ENCODE peak calls at places on chromosomes 16 and 17, in nine cellular contexts. One of them, this sample, is unnamed.
A peak's percentile ranks its signal among the peaks of the same experiment; 100 is the strongest.

GRCh38 chr16:16073884-16074781 is 124.7 kb downstream of the ABCC1 start:
- DNase-seq in tibial artery: no peak
- DNase-seq in lower lobe of right lung: peak; percentile 73
- DNase-seq in stomach: peak; percentile 34
- DNase-seq in upper lobe of right lung: peak; percentile 77
- DNase-seq in A673: no peak
- DNase-seq in ascending aorta: no peak
- DNase-seq in aorta: no peak
- DNase-seq in CD4-positive, CD25-positive, alpha-beta regulatory T cell: no peak
- DNase-seq in this sample: no peak

GRCh38 chr16:29925173-29925804 is 737 bp downstream of the KCTD13 start:
- DNase-seq in tibial artery: peak; percentile 17
- DNase-seq in lower lobe of right lung: no peak
- DNase-seq in stomach: no peak
- DNase-seq in upper lobe of right lung: peak; percentile 41
- DNase-seq in A673: no peak
- DNase-seq in ascending aorta: no peak
- DNase-seq in aorta: peak; percentile 2
- DNase-seq in CD4-positive, CD25-positive, alpha-beta regulatory T cell: no peak
- DNase-seq in this sample: no peak

GRCh38 chr17:17545031-17545820 is 46.3 kb downstream of the PEMT start:
- DNase-seq in tibial artery: peak; percentile 79
- DNase-seq in lower lobe of right lung: no peak
- DNase-seq in stomach: no peak
- DNase-seq in upper lobe of right lung: no peak
- DNase-seq in A673: no peak
- DNase-seq in ascending aorta: no peak
- DNase-seq in aorta: no peak
- DNase-seq in CD4-positive, CD25-positive, alpha-beta regulatory T cell: no peak
- DNase-seq in this sample: no peak

GRCh38 chr17:339193-340061 is 13.2 kb downstream of the RPH3AL start:
- DNase-seq in tibial artery: no peak
- DNase-seq in lower lobe of right lung: no peak
- DNase-seq in stomach: peak; percentile 59
- DNase-seq in upper lobe of right lung: peak; percentile 71
- DNase-seq in A673: no peak
- DNase-seq in ascending aorta: no peak
- DNase-seq in aorta: peak; percentile 68
- DNase-seq in CD4-positive, CD25-positive, alpha-beta regulatory T cell: no peak
- DNase-seq in this sample: no peak

GRCh38 chr16:84315422-84315821 is 20.7 kb downstream of the WFDC1 start:
- DNase-seq in tibial artery: no peak
- DNase-seq in lower lobe of right lung: no peak
- DNase-seq in stomach: no peak
- DNase-seq in upper lobe of right lung: peak; percentile 13
- DNase-seq in A673: no peak
- DNase-seq in ascending aorta: no peak
- DNase-seq in aorta: peak; percentile 47
- DNase-seq in CD4-positive, CD25-positive, alpha-beta regulatory T cell: no peak
- DNase-seq in this sample: no peak

GRCh38 chr16:71883193-71883848 is 661 bp downstream of the ZNF821 start:
- DNase-seq in tibial artery: no peak
- DNase-seq in lower lobe of right lung: peak; percentile 50
- DNase-seq in stomach: no peak
- DNase-seq in upper lobe of right lung: peak; percentile 75
- DNase-seq in A673: peak; percentile 55
- DNase-seq in ascending aorta: no peak
- DNase-seq in aorta: peak; percentile 85
- DNase-seq in CD4-positive, CD25-positive, alpha-beta regulatory T cell: peak; percentile 34
- DNase-seq in this sample: peak; percentile 46

GRCh38 chr16:77288222-77288621 is 89.0 kb downstream of the SYCE1L start:
- DNase-seq in tibial artery: no peak
- DNase-seq in lower lobe of right lung: no peak
- DNase-seq in stomach: no peak
- DNase-seq in upper lobe of right lung: no peak
- DNase-seq in A673: no peak
- DNase-seq in ascending aorta: no peak
- DNase-seq in aorta: no peak
- DNase-seq in CD4-positive, CD25-positive, alpha-beta regulatory T cell: no peak
- DNase-seq in this sample: no peak

GRCh38 chr17:74833501-74834361 is 26.0 kb downstream of the GRIN2C start:
- DNase-seq in tibial artery: peak; percentile 71
- DNase-seq in lower lobe of right lung: peak; percentile 63
- DNase-seq in stomach: no peak
- DNase-seq in upper lobe of right lung: no peak
- DNase-seq in A673: no peak
- DNase-seq in ascending aorta: no peak
- DNase-seq in aorta: no peak
- DNase-seq in CD4-positive, CD25-positive, alpha-beta regulatory T cell: no peak
- DNase-seq in this sample: no peak

GRCh38 chr17:7404737-7405412 is 978 bp upstream of the TMEM256 start:
- DNase-seq in tibial artery: peak; percentile 84
- DNase-seq in lower lobe of right lung: peak; percentile 72
- DNase-seq in stomach: peak; percentile 60
- DNase-seq in upper lobe of right lung: peak; percentile 82
- DNase-seq in A673: peak; percentile 48
- DNase-seq in ascending aorta: no peak
- DNase-seq in aorta: peak; percentile 89
- DNase-seq in CD4-positive, CD25-positive, alpha-beta regulatory T cell: no peak
- DNase-seq in this sample: peak; percentile 61

GRCh38 chr17:78929908-78930775 is 5.0 kb upstream of the TIMP2 start:
- DNase-seq in tibial artery: no peak
- DNase-seq in lower lobe of right lung: no peak
- DNase-seq in stomach: no peak
- DNase-seq in upper lobe of right lung: no peak
- DNase-seq in A673: no peak
- DNase-seq in ascending aorta: no peak
- DNase-seq in aorta: no peak
- DNase-seq in CD4-positive, CD25-positive, alpha-beta regulatory T cell: no peak
- DNase-seq in this sample: no peak

GRCh38 chr17:77923776-77924513 is 34.6 kb upstream of the TNRC6C start:
- DNase-seq in tibial artery: peak; percentile 19
- DNase-seq in lower lobe of right lung: no peak
- DNase-seq in stomach: no peak
- DNase-seq in upper lobe of right lung: no peak
- DNase-seq in A673: no peak
- DNase-seq in ascending aorta: no peak
- DNase-seq in aorta: no peak
- DNase-seq in CD4-positive, CD25-positive, alpha-beta regulatory T cell: no peak
- DNase-seq in this sample: no peak

GRCh38 chr16:1960665-1961630 is 1.6 kb downstream of the NDUFB10 start:
- DNase-seq in tibial artery: no peak
- DNase-seq in lower lobe of right lung: peak; percentile 39
- DNase-seq in stomach: no peak
- DNase-seq in upper lobe of right lung: no peak
- DNase-seq in A673: peak; percentile 83
- DNase-seq in ascending aorta: no peak
- DNase-seq in aorta: no peak
- DNase-seq in CD4-positive, CD25-positive, alpha-beta regulatory T cell: peak; percentile 32
- DNase-seq in this sample: no peak

GRCh38 chr17:37233001-37233400 is 142.8 kb upstream of the C17orf78 start:
- DNase-seq in tibial artery: no peak
- DNase-seq in lower lobe of right lung: no peak
- DNase-seq in stomach: no peak
- DNase-seq in upper lobe of right lung: no peak
- DNase-seq in A673: no peak
- DNase-seq in ascending aorta: no peak
- DNase-seq in aorta: no peak
- DNase-seq in CD4-positive, CD25-positive, alpha-beta regulatory T cell: no peak
- DNase-seq in this sample: no peak

GRCh38 chr16:64983983-64984382 is 137.9 kb downstream of the CDH11 start:
- DNase-seq in tibial artery: no peak
- DNase-seq in lower lobe of right lung: no peak
- DNase-seq in stomach: no peak
- DNase-seq in upper lobe of right lung: no peak
- DNase-seq in A673: peak; percentile 83
- DNase-seq in ascending aorta: no peak
- DNase-seq in aorta: no peak
- DNase-seq in CD4-positive, CD25-positive, alpha-beta regulatory T cell: no peak
- DNase-seq in this sample: peak; percentile 19

GRCh38 chr16:86727131-86727530 is 148.8 kb downstream of the FOXL1 start:
- DNase-seq in tibial artery: no peak
- DNase-seq in lower lobe of right lung: no peak
- DNase-seq in stomach: no peak
- DNase-seq in upper lobe of right lung: no peak
- DNase-seq in A673: no peak
- DNase-seq in ascending aorta: no peak
- DNase-seq in aorta: no peak
- DNase-seq in CD4-positive, CD25-positive, alpha-beta regulatory T cell: no peak
- DNase-seq in this sample: peak; percentile 39

GRCh38 chr16:82510041-82510440 is 116.7 kb upstream of the CDH13 start:
- DNase-seq in tibial artery: no peak
- DNase-seq in lower lobe of right lung: no peak
- DNase-seq in stomach: no peak
- DNase-seq in upper lobe of right lung: no peak
- DNase-seq in A673: no peak
- DNase-seq in ascending aorta: no peak
- DNase-seq in aorta: no peak
- DNase-seq in CD4-positive, CD25-positive, alpha-beta regulatory T cell: no peak
- DNase-seq in this sample: no peak

GRCh38 chr16:82509636-82510035 is 117.1 kb upstream of the CDH13 start:
- DNase-seq in tibial artery: no peak
- DNase-seq in lower lobe of right lung: no peak
- DNase-seq in stomach: no peak
- DNase-seq in upper lobe of right lung: no peak
- DNase-seq in A673: no peak
- DNase-seq in ascending aorta: no peak
- DNase-seq in aorta: no peak
- DNase-seq in CD4-positive, CD25-positive, alpha-beta regulatory T cell: no peak
- DNase-seq in this sample: no peak

GRCh38 chr16:82514262-82514661 is 112.5 kb upstream of the CDH13 start:
- DNase-seq in tibial artery: no peak
- DNase-seq in lower lobe of right lung: no peak
- DNase-seq in stomach: no peak
- DNase-seq in upper lobe of right lung: no peak
- DNase-seq in A673: no peak
- DNase-seq in ascending aorta: no peak
- DNase-seq in aorta: no peak
- DNase-seq in CD4-positive, CD25-positive, alpha-beta regulatory T cell: no peak
- DNase-seq in this sample: no peak
- H3K9me3 ChIP-seq in tibial artery: no peaks in the 10 kb centered on the region
- H3K9me3 ChIP-seq in lower lobe of right lung: no peaks in the 10 kb centered on the region
- H3K9me3 ChIP-seq in stomach: no peaks in the 10 kb centered on the region
- H3K9me3 ChIP-seq in upper lobe of right lung: no peaks in the 10 kb centered on the region
- H3K9me3 ChIP-seq in A673: no peaks in the 10 kb centered on the region
- H3K9me3 ChIP-seq in ascending aorta: no peaks in the 10 kb centered on the region
- H3K9me3 ChIP-seq in aorta: peaks cover 2% of the 10 kb centered on the region
- H3K9me3 ChIP-seq in CD4-positive, CD25-positive, alpha-beta regulatory T cell: no peaks in the 10 kb centered on the region
- H3K9me3 ChIP-seq in this sample: no peaks in the 10 kb centered on the region

DNA sequence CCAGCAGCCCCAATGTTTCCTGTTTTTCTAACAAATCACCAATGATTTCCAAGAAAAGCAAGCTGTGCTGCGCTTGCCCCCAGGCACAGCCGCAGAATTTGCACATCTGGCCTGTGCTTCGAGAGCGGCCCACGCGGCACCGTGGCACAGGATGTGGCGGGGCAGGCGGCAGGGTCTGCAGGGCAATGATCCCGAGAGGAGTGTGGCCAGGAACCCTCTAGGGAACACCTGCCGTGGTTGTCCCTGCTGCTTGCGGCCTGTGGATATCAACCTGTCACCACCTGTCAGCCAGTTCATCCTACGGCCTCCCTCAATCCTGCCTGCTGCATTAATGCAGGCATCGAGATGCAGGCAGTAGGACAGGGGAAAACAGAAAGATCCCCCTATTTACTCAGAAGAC is 24.0 kb downstream of the PIK3R5 start:
- DNase-seq in tibial artery: no peak
- DNase-seq in lower lobe of right lung: peak; percentile 65
- DNase-seq in stomach: no peak
- DNase-seq in upper lobe of right lung: peak; percentile 75
- DNase-seq in A673: no peak
- DNase-seq in ascending aorta: no peak
- DNase-seq in aorta: no peak
- DNase-seq in CD4-positive, CD25-positive, alpha-beta regulatory T cell: peak; percentile 68
- DNase-seq in this sample: no peak
- H3K27ac ChIP-seq in tibial artery: no peak overlapping the region
- H3K27ac ChIP-seq in lower lobe of right lung: peak overlapping the region; percentile 36
- H3K27ac ChIP-seq in stomach: peak overlapping the region; percentile 27
- H3K27ac ChIP-seq in upper lobe of right lung: peak overlapping the region; percentile 3
- H3K27ac ChIP-seq in A673: no peak overlapping the region
- H3K27ac ChIP-seq in ascending aorta: no peak overlapping the region
- H3K27ac ChIP-seq in aorta: no peak overlapping the region
- H3K27ac ChIP-seq in CD4-positive, CD25-positive, alpha-beta regulatory T cell: peak overlapping the region; percentile 89
- H3K27ac ChIP-seq in this sample: no peak overlapping the region

DNA sequence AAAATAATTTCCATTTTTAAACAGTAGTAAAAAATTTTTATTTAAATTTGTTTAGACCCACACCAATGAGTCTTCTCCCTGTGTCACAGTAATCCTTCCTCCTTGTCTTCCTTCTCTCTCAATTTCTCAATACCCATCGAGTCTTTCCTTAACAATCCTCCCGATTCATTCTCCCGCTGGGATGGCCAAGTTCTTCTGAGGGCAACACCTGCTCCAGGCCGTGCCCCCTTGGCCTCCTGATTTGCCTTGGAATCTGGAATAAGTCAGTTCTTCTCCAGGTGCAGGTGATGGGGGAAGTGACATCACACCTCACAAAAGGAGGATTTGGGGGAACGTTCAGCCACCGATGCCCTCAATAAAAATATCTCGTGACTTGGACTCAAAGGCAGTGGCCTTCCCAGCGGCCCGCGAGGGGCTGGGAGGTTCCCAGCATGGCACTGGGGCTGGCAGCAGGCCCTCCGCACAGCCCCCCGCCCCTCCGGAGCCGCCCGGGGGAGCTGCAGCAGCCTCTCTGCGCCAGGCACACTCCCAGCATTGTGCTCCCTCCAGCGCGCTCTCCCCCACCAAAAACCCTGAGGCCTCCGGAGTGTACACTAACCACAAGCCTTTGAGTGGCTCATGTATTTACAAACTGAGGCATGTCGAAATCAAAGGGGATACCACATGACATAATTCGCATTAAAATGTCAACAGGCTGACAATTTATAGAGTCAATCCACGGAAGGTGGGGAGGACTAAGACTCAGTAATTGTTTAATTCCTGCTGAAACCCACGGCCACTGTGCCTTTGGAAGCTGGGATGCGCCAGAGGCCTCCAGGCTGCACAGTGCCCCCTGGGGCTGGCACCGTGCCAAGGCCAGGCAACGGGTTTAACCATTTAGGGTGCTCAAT is 120.5 kb downstream of the ZFHX3 start:
- DNase-seq in tibial artery: no peak
- DNase-seq in lower lobe of right lung: peak; percentile 77
- DNase-seq in stomach: no peak
- DNase-seq in upper lobe of right lung: peak; percentile 83
- DNase-seq in A673: peak; percentile 93
- DNase-seq in ascending aorta: no peak
- DNase-seq in aorta: no peak
- DNase-seq in CD4-positive, CD25-positive, alpha-beta regulatory T cell: no peak
- DNase-seq in this sample: no peak
- H3K4me3 ChIP-seq in tibial artery: no peak overlapping the region
- H3K4me3 ChIP-seq in lower lobe of right lung: peak overlapping the region; percentile 28
- H3K4me3 ChIP-seq in stomach: no peak overlapping the region
- H3K4me3 ChIP-seq in upper lobe of right lung: peak overlapping the region; percentile 27
- H3K4me3 ChIP-seq in A673: peak overlapping the region; percentile 7
- H3K4me3 ChIP-seq in ascending aorta: no peak overlapping the region
- H3K4me3 ChIP-seq in aorta: no peak overlapping the region
- H3K4me3 ChIP-seq in CD4-positive, CD25-positive, alpha-beta regulatory T cell: no peak overlapping the region
- H3K4me3 ChIP-seq in this sample: no peak overlapping the region

DNA sequence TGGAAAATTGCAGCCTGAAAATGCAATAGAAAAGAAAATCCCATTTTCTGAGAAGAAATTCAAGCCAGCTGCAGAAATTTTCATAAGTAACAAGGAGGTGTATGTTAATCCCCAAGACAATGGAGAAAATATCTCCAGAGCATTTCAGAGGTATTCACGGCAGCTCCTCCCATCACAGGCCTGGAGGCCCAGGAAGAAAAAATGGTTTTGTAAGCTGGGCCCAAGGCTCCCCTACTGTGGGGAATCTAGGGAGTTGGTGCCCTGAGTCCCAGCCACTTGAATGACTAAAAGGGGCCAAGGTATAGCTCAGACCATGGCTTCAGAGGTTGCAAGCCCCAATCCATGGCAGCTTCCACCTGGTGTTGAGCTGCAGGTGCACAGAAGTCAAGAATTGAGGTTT is 93.3 kb upstream of the ZNF267 start:
- DNase-seq in tibial artery: no peak
- DNase-seq in lower lobe of right lung: no peak
- DNase-seq in stomach: no peak
- DNase-seq in upper lobe of right lung: no peak
- DNase-seq in A673: no peak
- DNase-seq in ascending aorta: no peak
- DNase-seq in aorta: no peak
- DNase-seq in CD4-positive, CD25-positive, alpha-beta regulatory T cell: no peak
- DNase-seq in this sample: no peak
- H3K9me3 ChIP-seq in tibial artery: peaks cover 12% of the 10 kb centered on the region
- H3K9me3 ChIP-seq in lower lobe of right lung: peaks cover 80% of the 10 kb centered on the region
- H3K9me3 ChIP-seq in stomach: peaks cover 49% of the 10 kb centered on the region
- H3K9me3 ChIP-seq in upper lobe of right lung: peaks cover 59% of the 10 kb centered on the region
- H3K9me3 ChIP-seq in A673: peaks cover 14% of the 10 kb centered on the region
- H3K9me3 ChIP-seq in ascending aorta: peaks cover 44% of the 10 kb centered on the region
- H3K9me3 ChIP-seq in aorta: peaks cover 12% of the 10 kb centered on the region
- H3K9me3 ChIP-seq in CD4-positive, CD25-positive, alpha-beta regulatory T cell: peaks cover 73% of the 10 kb centered on the region
- H3K9me3 ChIP-seq in this sample: peaks cover 11% of the 10 kb centered on the region

This sample was measured in heart right ventricle.